ENCODE peak calls at places on chromosome X, in five cellular contexts. M is heart left ventricle, D is uterus, Q is IMR-90, J is transverse colon. B is an unnamed sample.

GRCh38 chrX:127943570-127943969 is 108.6 kb downstream of the ACTRT1 start:
- DNase-seq in J (no peak), M (no peak), Q (no peak), D (no peak), B (no peak)

GRCh38 chrX:22740836-22741235 is 258.9 kb upstream of the DDX53 start:
- DNase-seq in J (no peak), Q (no peak), M (no peak), D (no peak), B (no peak)

GRCh38 chrX:97158270-97158669 is 274.6 kb downstream of the RPA4 start:
- DNase-seq in Q (no peak), J (no peak), D (no peak), M (no peak), B (no peak)

GRCh38 chrX:19640063-19640462 is 124.8 kb upstream of the MAP3K15 start:
- DNase-seq in D (no peak), M (no peak), Q (no peak), J (no peak), B (no peak)

GRCh38 chrX:42495139-42495538 is 282.8 kb downstream of the PPP1R2C start:
- DNase-seq in M (no peak), D (no peak), J (no peak), Q (no peak), B (no peak)

GRCh38 chrX:153580700-153581386 is 18.1 kb downstream of the CCNQ start:
- DNase-seq in J (no peak), D (no peak), Q (no peak), M (no peak), B (no peak)

GRCh38 chrX:9858080-9858479 is 71.9 kb downstream of the SHROOM2 start:
- DNase-seq in D (no peak), J (no peak), M (no peak), Q (no peak), B (no peak)

GRCh38 chrX:105331244-105331643 is 110.8 kb upstream of the TEX13A start:
- DNase-seq in D (no peak), J (no peak), Q (peak; percentile 52), M (no peak), B (no peak)

GRCh38 chrX:49163555-49164419 is 1.2 kb downstream of the MAGIX start:
- DNase-seq in M (peak; percentile 87), J (peak; percentile 88), Q (peak; percentile 73), D (peak; percentile 88), B (peak; percentile 89)

GRCh38 chrX:22969416-22969815 is 30.3 kb upstream of the DDX53 start:
- DNase-seq in M (no peak), D (no peak), J (no peak), Q (peak; percentile 16), B (no peak)

GRCh38 chrX:22043872-22044271 is 11.7 kb downstream of the PHEX start:
- DNase-seq in D (no peak), Q (no peak), M (no peak), J (no peak), B (no peak)

GRCh38 chrX:123083924-123084323 is 100.2 kb upstream of the GRIA3 start:
- DNase-seq in D (no peak), Q (no peak), M (no peak), J (no peak), B (no peak)

GRCh38 chrX:148043456-148043855 is 62.3 kb downstream of the FMR1NB start:
- DNase-seq in M (no peak), Q (peak; percentile 4), J (no peak), D (no peak), B (no peak)

GRCh38 chrX:155874571-155875244 is 6.4 kb upstream of the VAMP7 start:
- DNase-seq in M (peak; percentile 8), Q (no peak), D (no peak), J (no peak), B (no peak)

GRCh38 chrX:129726307-129727111 is 12.3 kb upstream of the XPNPEP2 start:
- DNase-seq in D (peak; percentile 59), J (peak; percentile 62), M (peak; percentile 48), Q (peak; percentile 69), B (peak; percentile 37)

GRCh38 chrX:39438603-39439602 is 637.6 kb downstream of the MID1IP1 start:
- DNase-seq in Q (no peak), J (no peak), M (no peak), D (no peak), B (no peak)

GRCh38 chrX:3449287-3449686 is 102.8 kb upstream of the MXRA5 start:
- DNase-seq in J (no peak), M (no peak), D (no peak), Q (no peak), B (no peak)

GRCh38 chrX:12741416-12741815 is 49.8 kb upstream of the PRPS2 start:
- DNase-seq in Q (no peak), M (no peak), J (no peak), D (no peak), B (peak; percentile 15)

GRCh38 chrX:115894087-115894486 is 276.5 kb upstream of the AGTR2 start:
- DNase-seq in J (peak; percentile 31), M (no peak), Q (peak; percentile 33), D (no peak), B (no peak)

GRCh38 chrX:131763674-131764073 is 219.8 kb downstream of the OR13H1 start:
- DNase-seq in M (no peak), D (peak; percentile 77), J (peak; percentile 89), Q (peak; percentile 85), B (no peak)

GRCh38 chrX:115616943-115617563 is 56.1 kb downstream of the PLS3 start:
- DNase-seq in M (no peak), Q (peak; percentile 84), D (no peak), J (no peak), B (no peak)

GRCh38 chrX:82320554-82320953 is 1118.7 kb downstream of the SH3BGRL start:
- DNase-seq in Q (no peak), M (no peak), J (no peak), D (no peak), B (no peak)

GRCh38 chrX:112785323-112785722 is 55.3 kb downstream of the AMOT start:
- DNase-seq in J (no peak), M (no peak), Q (no peak), D (no peak), B (no peak)

GRCh38 chrX:50920132-50920531 is 9.6 kb downstream of the BMP15 start:
- DNase-seq in D (no peak), J (no peak), M (no peak), Q (peak; percentile 18), B (no peak)

GRCh38 chrX:144717682-144718081 is 529.6 kb upstream of the SPANXN1 start:
- DNase-seq in M (no peak), Q (no peak), D (no peak), J (no peak), B (no peak)

GRCh38 chrX:41909068-41909467 is 14.3 kb downstream of the CASK start:
- DNase-seq in Q (no peak), J (no peak), M (no peak), D (no peak), B (no peak)

GRCh38 chrX:144334577-144334976 is 450.7 kb downstream of the UBE2NL start:
- DNase-seq in J (no peak), D (no peak), M (no peak), Q (no peak), B (no peak)

GRCh38 chrX:87846956-87847355 is 329.4 kb downstream of the KLHL4 start:
- DNase-seq in Q (no peak), D (no peak), M (no peak), J (no peak), B (no peak)

GRCh38 chrX:120791013-120791643 is 84.5 kb downstream of the CT47B1 start:
- DNase-seq in J (peak; percentile 9), D (peak; percentile 27), Q (peak; percentile 43), M (peak; percentile 13), B (peak; percentile 82)

GRCh38 chrX:111857534-111857933 is 18.4 kb upstream of the TRPC5OS start:
- DNase-seq in D (no peak), Q (no peak), M (no peak), J (no peak), B (no peak)

GRCh38 chrX:122817321-122817720 is 366.8 kb upstream of the GRIA3 start:
- DNase-seq in J (no peak), Q (no peak), D (no peak), M (no peak), B (no peak)

GRCh38 chrX:74449322-74449936 is 28.1 kb downstream of the SLC16A2 start:
- DNase-seq in J (no peak), Q (peak; percentile 6), M (no peak), D (no peak), B (no peak)

GRCh38 chrX:39718951-39719350 is 378.8 kb downstream of the BCOR start:
- DNase-seq in D (no peak), Q (no peak), M (no peak), J (no peak), B (no peak)

GRCh38 chrX:72554448-72555140 is 18.0 kb downstream of the HDAC8 start:
- DNase-seq in M (no peak), J (no peak), Q (no peak), D (no peak), B (no peak)
- TF ChIP-seq CTCF in M (no peak), J (no peak), Q (no peak), D (no peak), B (no peak)

DNA sequence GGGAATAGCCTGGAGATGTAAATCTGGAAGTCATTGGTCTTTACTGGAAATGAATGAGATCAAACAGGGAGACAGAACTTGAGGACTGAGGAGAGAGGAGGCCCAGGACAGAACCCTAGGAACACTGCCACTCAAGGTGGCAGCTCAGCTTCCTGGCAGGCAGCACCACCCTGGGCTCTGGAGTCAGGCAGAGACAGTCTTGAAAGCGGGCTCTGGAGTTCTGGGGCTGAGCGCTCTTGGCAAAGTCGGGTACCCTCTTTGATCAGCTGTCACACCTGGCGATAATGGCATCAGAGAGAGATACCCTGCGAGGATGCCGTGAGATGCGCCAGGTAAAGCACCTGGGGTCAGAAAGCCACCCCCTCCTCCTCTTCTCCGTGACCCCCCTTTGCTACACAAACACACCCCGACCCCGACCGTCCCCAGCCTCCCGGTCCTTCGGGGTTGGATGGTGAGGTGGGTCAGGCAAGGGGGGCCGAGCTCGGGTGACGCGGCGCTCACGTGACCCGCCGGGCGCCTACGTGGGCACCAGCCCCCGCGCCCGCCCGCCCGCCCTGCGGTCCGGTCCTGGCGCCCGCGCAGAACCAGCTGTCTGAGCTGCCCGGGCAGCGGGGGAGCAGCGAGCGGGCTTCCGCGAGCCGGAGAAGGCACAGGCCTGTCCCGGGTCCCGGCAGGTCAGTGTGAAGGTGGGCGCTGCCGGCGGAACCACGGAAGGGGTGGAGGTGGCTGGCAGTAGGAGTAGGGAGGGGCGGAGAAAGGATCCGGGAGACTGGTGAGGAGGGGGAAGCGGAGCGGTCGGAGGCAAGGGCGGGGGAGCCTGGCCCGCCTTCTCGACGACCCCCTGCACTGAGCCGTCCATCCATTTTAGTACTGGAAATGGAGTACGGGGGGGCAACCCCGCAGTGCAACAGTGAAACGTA is at the start of gene TCEAL3:
- DNase-seq in D (peak; percentile 69), J (peak; percentile 51), Q (peak; percentile 26), M (peak; percentile 41), B (peak; percentile 18)
- TF ChIP-seq POLR2A in D (peak; percentile 71), J (peak; percentile 37), Q (peak; percentile 78), M (peak; percentile 26), B (no peak)

GRCh38 chrX:102712967-102713677 is 874 bp downstream of the GPRASP2 start:
- DNase-seq in J (peak; percentile 55), M (peak; percentile 54), Q (peak; percentile 41), D (peak; percentile 68), B (peak; percentile 43)

GRCh38 chrX:102711872-102712215 is 404 bp upstream of the GPRASP2 start:
- DNase-seq in Q (no peak), D (no peak), M (no peak), J (no peak), B (peak; percentile 76)

GRCh38 chrX:102712216-102712966 is at the start of gene GPRASP2:
- DNase-seq in M (peak; percentile 35), J (peak; percentile 38), Q (no peak), D (peak; percentile 61), B (peak; percentile 14)

GRCh38 chrX:102708900-102709299 is 3.3 kb upstream of the GPRASP2 start:
- DNase-seq in D (no peak), Q (no peak), J (no peak), M (no peak), B (no peak)
- H3K4me3 ChIP-seq in D (no peak overlapping the region), Q (no peak overlapping the region), J (no peak overlapping the region), M (no peak overlapping the region), B (no peak overlapping the region)

GRCh38 chrX:8748855-8749254 is 16.9 kb upstream of the ANOS1 start:
- DNase-seq in M (no peak), Q (peak; percentile 43), D (no peak), J (no peak), B (no peak)
- TF ChIP-seq CTCF in M (peak; percentile 51), Q (peak; percentile 49), D (peak; percentile 40), J (peak; percentile 38), B (no peak)

B was measured in lower leg skin.